ENCODE peak calls at places on chromosomes 3 and 15, in five cellular contexts. B is body of pancreas, U is endodermal cell, H is cardiac fibroblast, O is GM12865. C is an unnamed sample.

GRCh38 chr3:31848921-31849320 is 132.1 kb downstream of the OSBPL10 start:
- DNase-seq in U (no peak), H (no peak), B (no peak), O (no peak), C (peak)

GRCh38 chr3:11548721-11549131 is 95.0 kb downstream of the VGLL4 start:
- DNase-seq in H (peak), U (no peak), O (no peak), B (peak), C (peak)

GRCh38 chr15:84828433-84828908 is 11.3 kb downstream of the ALPK3 start:
- DNase-seq in H (no peak), B (peak), O (no peak), U (peak), C (no peak)

GRCh38 chr15:69038508-69038907 is 24.0 kb downstream of the NOX5 start:
- DNase-seq in H (no peak), U (no peak), O (no peak), B (no peak), C (no peak)

GRCh38 chr15:29773816-29774215 is 48.5 kb downstream of the TJP1 start:
- DNase-seq in B (no peak), O (no peak), H (no peak), U (no peak), C (no peak)

GRCh38 chr3:58746758-58747157 is 80.2 kb upstream of the FAM3D start:
- DNase-seq in O (no peak), H (no peak), B (no peak), U (no peak), C (no peak)

GRCh38 chr3:4504340-4505261 is 11.5 kb downstream of the ITPR1 start:
- DNase-seq in B (peak), H (peak), O (peak), U (no peak), C (no peak)

GRCh38 chr3:159432721-159433300 is 555.8 kb upstream of the IL12A start:
- DNase-seq in U (no peak), H (no peak), B (no peak), O (no peak), C (no peak)

GRCh38 chr15:52427804-52428203 is 100.9 kb downstream of the MYO5A start:
- DNase-seq in O (peak), U (no peak), B (no peak), H (peak), C (peak)

GRCh38 chr15:49103676-49104075 is 51.7 kb downstream of the COPS2 start:
- DNase-seq in H (no peak), U (no peak), O (no peak), B (no peak), C (no peak)

GRCh38 chr3:7309707-7310106 is 448.8 kb downstream of the GRM7 start:
- DNase-seq in O (no peak), H (peak), B (peak), U (no peak), C (no peak)

GRCh38 chr3:170421147-170421641 is 2.5 kb downstream of the CLDN11 start:
- DNase-seq in H (peak), U (peak), O (no peak), B (no peak), C (no peak)

DNA sequence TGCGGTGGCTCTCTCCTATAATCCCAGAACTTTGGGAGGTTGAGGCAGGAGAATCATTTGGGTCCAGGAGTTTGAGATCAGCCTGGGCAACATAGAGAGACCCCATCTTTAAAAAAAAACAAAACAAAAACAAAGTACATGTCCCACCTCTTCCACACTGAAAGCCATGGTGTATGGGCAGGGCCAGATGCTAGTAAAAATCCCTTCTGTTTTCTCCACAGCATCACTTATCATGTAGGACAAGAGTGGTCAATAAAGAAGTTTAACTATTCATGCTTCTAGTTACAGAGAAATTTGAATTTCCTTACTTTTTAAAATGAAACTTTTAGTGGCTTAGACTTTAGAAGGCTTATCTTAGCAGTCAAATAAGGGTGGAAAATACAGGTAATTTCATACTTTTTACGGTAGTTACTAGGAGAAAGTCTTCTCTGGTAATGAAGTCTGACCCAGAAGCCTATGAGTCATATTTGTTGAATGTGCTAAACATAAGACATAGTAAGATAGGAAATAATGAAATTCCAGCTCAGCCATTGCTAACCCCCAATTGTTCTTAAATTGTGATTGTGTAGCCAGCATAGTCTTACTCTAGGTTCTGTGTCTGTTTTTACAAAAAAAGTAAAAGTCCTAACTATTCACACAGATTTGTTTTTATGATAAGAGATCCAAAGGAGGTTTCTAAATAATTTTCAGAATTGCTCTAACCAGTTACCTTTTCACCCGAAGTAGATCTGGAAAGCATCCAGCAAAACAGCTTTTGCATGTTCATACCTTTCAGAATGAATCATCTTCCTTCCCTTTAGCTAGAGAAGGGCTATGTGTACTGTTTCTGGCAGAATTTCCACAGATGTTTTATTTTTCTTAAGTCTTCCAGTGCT is 16.4 kb upstream of the ZNF609 start:
- DNase-seq in H (peak), B (peak), O (peak), U (no peak), C (peak)
- H3K4me3 ChIP-seq in H (no peak), B (no peak), O (peak), U (no peak), C (no peak)

DNA sequence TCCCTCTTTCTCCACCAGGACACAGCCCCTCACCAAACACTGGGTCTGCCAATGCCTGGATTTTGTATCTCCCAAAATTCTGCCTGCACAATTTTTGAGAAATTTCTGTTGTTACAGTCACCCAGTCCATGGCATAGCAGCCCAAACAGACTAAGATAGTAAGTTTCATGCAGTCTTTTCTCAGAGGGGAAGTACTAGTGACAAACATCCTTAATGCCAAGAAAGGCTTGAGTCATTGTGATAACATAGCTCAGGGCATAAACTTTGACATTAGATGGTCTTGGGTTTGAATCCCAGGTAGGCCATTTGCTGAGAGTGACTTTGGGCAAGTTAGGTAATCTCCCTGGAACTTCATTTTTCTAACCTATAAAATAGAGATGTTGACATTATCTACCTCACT is 36.1 kb upstream of the PFN2 start:
- DNase-seq in O (no peak), B (no peak), U (no peak), H (no peak), C (no peak)
- H3K4me3 ChIP-seq in O (no peak), B (no peak), U (no peak), H (no peak), C (no peak)

DNA sequence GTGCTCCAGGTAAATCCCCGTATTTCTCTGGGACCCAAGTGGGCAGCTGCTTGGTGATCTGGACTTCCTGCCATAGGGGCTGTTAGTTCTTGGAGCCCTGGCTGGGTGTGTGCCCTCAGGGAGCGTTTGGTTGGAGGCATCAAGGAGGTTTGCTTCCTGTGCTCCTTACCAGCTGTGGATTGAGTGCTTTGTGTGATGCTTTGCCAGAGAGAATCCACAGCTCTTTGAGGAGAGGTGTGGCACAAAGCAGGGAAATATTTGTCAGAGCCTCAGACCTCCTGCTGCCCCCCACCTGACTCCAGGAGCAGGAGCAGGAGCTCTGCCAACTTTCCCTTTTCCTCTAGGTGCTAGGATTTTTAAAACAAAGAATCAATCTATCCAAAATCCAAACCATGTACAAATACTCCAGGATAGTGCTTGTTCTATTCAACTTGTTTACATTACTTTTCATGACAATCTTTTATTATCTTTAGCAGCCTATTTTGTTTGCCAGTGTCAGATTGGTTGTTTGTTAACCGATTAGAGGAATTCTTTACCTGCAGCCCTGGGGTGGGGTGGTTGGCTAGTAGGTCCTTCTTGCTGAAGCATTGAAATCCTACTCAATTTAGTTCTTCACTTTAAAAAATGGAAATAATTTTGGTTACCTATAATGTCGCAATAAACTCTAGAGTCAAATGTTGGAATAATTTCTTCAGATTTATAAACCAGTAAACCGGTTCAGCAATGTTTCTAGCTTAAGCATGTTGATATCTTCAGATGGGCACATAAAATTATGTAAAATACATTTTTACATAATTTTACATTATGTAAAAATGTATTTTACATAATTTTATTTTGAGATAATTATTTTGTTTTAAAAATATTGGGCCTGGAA is 2.5 kb downstream of the CTDSPL start:
- DNase-seq in H (no peak), U (peak), B (peak), O (no peak), C (peak)
- H3K4me3 ChIP-seq in H (no peak), U (peak), B (no peak), O (no peak), C (no peak)

DNA sequence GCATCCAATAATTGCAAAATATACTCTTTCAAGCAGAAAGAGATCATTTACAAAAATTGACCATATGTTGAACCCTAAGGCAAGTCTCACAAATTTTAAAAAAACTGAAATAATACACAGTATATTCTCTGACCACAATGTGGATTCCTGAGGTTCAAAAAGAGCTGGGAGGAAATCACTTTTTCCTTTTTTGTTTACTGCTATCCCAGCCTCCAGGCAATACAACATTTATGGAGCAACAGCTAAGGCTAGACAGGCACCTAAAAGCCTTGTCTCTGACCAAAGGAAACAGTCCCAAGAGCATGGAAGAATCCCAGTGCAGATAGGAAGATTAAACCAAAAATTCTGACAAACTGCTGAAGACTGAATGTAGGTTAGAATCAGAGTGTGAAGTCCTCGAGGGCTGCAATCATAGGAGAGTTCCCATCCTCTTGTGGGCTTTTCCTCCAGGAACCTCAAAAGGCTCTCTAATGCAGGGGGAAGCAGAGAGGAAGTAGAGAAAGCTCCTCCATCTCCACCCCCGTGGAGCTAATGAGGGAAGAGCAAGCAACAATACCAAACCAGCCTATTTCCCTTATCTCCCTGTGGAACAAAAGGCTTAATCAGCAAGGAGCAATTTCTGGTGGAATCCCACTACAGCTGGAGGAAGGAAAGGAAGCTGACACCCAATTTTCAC is 57.0 kb downstream of the TMCC1 start:
- DNase-seq in O (no peak), U (peak), B (no peak), H (no peak), C (peak)
- H3K4me3 ChIP-seq in O (no peak), U (peak), B (no peak), H (no peak), C (no peak)